ENCODE peak calls at places on chromosomes 6 and 20, in five cellular contexts. W is HCT116, U is HepG2, X is Panc1, S is H1. L is an unnamed sample.

GRCh38 chr20:17761612-17762011 is 61.8 kb downstream of the BANF2 start:
- DNase-seq in W (peak; percentile 4), U (no peak), X (no peak), S (no peak), L (no peak)

GRCh38 chr6:97394160-97394748 is 111.2 kb upstream of the MMS22L start:
- DNase-seq in W (peak; percentile 64), U (peak; percentile 65), X (peak; percentile 47), S (no peak), L (peak; percentile 20)

GRCh38 chr6:32815115-32815514 is 1.7 kb downstream of the HLA-DOB start:
- DNase-seq in W (no peak), U (no peak), X (no peak), S (no peak), L (no peak)

GRCh38 chr6:120874422-120874821 is 459.9 kb downstream of the TBC1D32 start:
- DNase-seq in W (no peak), U (no peak), X (no peak), S (no peak), L (no peak)

GRCh38 chr6:60991427-60992028 is 1294.5 kb downstream of the KHDRBS2 start:
- DNase-seq in W (no peak), U (no peak), X (no peak), S (no peak), L (no peak)

GRCh38 chr20:38806855-38807655 is 1.6 kb downstream of the PPP1R16B start:
- DNase-seq in W (no peak), U (no peak), X (no peak), S (peak; percentile 64), L (no peak)

GRCh38 chr6:165661416-165662001 is 1.5 kb downstream of the PDE10A start:
- DNase-seq in W (no peak), U (no peak), X (no peak), S (peak; percentile 65), L (no peak)

GRCh38 chr6:168574699-168575195 is 133.8 kb downstream of the SMOC2 start:
- DNase-seq in W (peak; percentile 21), U (no peak), X (no peak), S (peak; percentile 49), L (no peak)

GRCh38 chr20:43963872-43964791 is 49.5 kb downstream of the TOX2 start:
- DNase-seq in W (no peak), U (no peak), X (no peak), S (no peak), L (no peak)

GRCh38 chr6:46327769-46328168 is 157.0 kb upstream of the ENPP5 start:
- DNase-seq in W (no peak), U (no peak), X (no peak), S (no peak), L (no peak)

GRCh38 chr6:106220485-106220884 is 105.1 kb downstream of the ATG5 start:
- DNase-seq in W (no peak), U (no peak), X (no peak), S (no peak), L (peak; percentile 13)

GRCh38 chr20:37386505-37387201 is 40.7 kb downstream of the SRC start:
- DNase-seq in W (no peak), U (no peak), X (no peak), S (no peak), L (no peak)

GRCh38 chr6:105179244-105180065 is at the start of gene POPDC3:
- DNase-seq in W (no peak), U (no peak), X (no peak), S (peak; percentile 79), L (no peak)

GRCh38 chr6:137013738-137014602 is 30.8 kb downstream of the IL20RA start:
- DNase-seq in W (peak; percentile 26), U (peak; percentile 18), X (peak; percentile 15), S (no peak), L (no peak)

GRCh38 chr20:8790442-8791074 is 278.3 kb upstream of the PLCB4 start:
- DNase-seq in W (peak; percentile 24), U (peak; percentile 61), X (peak; percentile 51), S (no peak), L (no peak)

GRCh38 chr6:23980965-23981364 is 145.1 kb upstream of the NRSN1 start:
- DNase-seq in W (no peak), U (no peak), X (no peak), S (no peak), L (no peak)

GRCh38 chr6:142400495-142400894 is 98.7 kb downstream of the ADGRG6 start:
- DNase-seq in W (no peak), U (no peak), X (no peak), S (no peak), L (no peak)

GRCh38 chr6:115691433-115691832 is 369.3 kb downstream of the FRK start:
- DNase-seq in W (no peak), U (no peak), X (no peak), S (no peak), L (no peak)

GRCh38 chr6:90368001-90368400 is 71.4 kb upstream of the BACH2 start:
- DNase-seq in W (no peak), U (no peak), X (no peak), S (no peak), L (no peak)

GRCh38 chr20:37518606-37519507 is 2.2 kb upstream of the NNAT start:
- DNase-seq in W (no peak), U (no peak), X (no peak), S (no peak), L (no peak)

GRCh38 chr6:27472182-27472616 is 706 bp downstream of the ZNF184 start:
- DNase-seq in W (peak; percentile 59), U (peak; percentile 62), X (peak; percentile 85), S (no peak), L (peak; percentile 62)

GRCh38 chr20:53901064-53901463 is 169.3 kb downstream of the BCAS1 start:
- DNase-seq in W (no peak), U (no peak), X (no peak), S (no peak), L (no peak)

GRCh38 chr20:63802469-63803240 is 28.4 kb downstream of the ZBTB46 start:
- DNase-seq in W (no peak), U (no peak), X (no peak), S (no peak), L (no peak)

GRCh38 chr6:51678905-51679620 is 408.4 kb downstream of the PKHD1 start:
- DNase-seq in W (no peak), U (no peak), X (no peak), S (no peak), L (peak; percentile 19)

GRCh38 chr20:24694157-24694726 is 224.8 kb downstream of the SYNDIG1 start:
- DNase-seq in W (no peak), U (no peak), X (no peak), S (peak; percentile 27), L (no peak)

GRCh38 chr6:148441454-148441911 is 98.8 kb downstream of the SASH1 start:
- DNase-seq in W (peak; percentile 66), U (peak; percentile 35), X (peak; percentile 33), S (no peak), L (no peak)

GRCh38 chr20:2065111-2065510 is 36.5 kb upstream of the STK35 start:
- DNase-seq in W (no peak), U (no peak), X (no peak), S (no peak), L (no peak)

GRCh38 chr6:54267798-54268197 is 40.4 kb upstream of the TINAG start:
- DNase-seq in W (peak; percentile 54), U (peak; percentile 67), X (no peak), S (no peak), L (no peak)

GRCh38 chr6:35973670-35974222 is 50.7 kb downstream of the SLC26A8 start:
- DNase-seq in W (no peak), U (peak; percentile 93), X (no peak), S (no peak), L (peak; percentile 67)

DNA sequence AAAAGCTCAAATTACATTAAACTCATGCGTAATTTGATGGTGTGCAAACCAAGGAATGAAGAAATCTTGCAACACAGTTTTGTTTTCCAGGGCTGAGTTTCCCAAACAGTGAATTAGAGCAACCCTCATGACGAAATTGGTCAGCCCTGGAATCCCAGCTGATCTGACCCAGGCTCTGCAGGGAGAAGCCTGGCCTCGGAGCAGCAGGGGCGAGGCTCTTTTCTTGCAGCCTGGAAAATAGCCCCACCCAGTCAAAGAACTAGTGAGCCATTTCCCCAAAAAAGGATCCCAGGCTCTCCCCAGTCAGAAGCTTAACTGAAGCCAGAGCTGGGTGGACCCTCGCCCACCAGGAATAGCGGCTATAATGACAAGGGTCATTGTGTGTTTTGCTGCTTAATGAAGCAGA is 107.3 kb upstream of the SNX9 start:
- DNase-seq in W (no peak), U (no peak), X (no peak), S (no peak), L (no peak)
- TF ChIP-seq SIN3A in W (no peak), U (no peak), X (no peak), S (no peak), L (no peak)

GRCh38 chr6:9121551-9121950 is 686.2 kb upstream of the SLC35B3 start:
- DNase-seq in W (no peak), U (no peak), X (no peak), S (no peak), L (no peak)

GRCh38 chr6:9112548-9112947 is 677.2 kb upstream of the SLC35B3 start:
- DNase-seq in W (no peak), U (no peak), X (no peak), S (no peak), L (no peak)

DNA sequence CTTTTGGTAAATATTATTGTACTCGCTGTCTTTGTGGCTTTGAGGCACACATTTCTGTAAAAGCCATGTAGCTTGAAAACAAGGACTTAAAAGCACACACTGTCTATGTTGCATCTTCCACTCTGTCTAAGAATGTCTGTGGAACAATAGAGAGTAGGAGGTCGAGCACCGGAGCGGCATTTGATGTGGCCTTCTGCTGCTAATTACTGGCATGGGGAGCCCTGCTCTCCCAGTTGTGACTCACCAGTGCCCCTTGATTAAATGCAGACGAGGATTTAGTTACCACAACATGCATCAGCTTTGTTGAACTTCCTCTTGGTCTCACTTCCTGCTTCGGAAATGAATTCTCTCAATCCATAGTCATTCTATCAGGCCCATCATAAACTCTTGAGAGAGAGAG is 680.7 kb upstream of the SLC35B3 start:
- DNase-seq in W (no peak), U (no peak), X (no peak), S (no peak), L (no peak)
- TF ChIP-seq SIN3A in W (no peak), U (no peak), X (no peak), S (no peak), L (no peak)

DNA sequence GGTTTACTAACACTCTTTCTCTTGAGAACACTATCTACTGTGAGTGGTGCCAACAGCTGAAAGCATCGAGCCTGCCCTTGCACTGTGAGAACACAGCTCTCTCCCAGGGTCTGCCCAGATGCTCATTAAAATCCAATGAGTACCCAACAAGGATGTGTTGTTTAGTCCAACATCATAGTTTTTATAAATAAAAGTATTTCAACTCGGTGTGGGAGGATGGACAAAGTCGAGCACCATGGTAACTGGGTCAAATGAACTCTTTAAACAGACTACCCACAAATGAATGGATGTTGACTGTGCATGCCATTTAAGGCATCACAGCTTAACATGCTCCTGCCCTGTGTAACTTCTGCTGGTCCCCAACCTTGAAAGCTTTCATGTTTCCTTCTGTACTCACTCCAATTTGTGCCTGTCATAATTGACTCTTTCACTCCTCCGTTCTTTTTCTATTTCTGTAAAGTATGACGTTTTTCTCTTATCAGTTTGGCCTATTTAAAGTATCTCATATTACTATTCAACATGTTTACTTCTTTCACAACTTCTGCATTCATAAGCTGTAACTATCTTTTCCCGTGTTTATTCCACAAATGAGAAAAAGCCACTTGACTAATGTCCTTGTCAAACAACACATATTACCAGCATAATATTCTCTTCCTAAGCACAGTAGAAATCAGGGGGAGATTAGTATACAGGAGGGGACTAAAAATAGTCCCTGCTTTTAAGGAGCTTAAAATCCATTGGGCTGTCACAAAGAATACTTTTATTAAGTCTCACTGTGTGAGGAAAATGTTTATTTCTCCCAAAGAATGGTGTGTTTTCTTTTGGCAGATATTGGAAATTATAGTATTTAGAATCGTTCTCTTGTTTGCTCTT is 215.5 kb downstream of the RFPL4B start:
- DNase-seq in W (no peak), U (no peak), X (no peak), S (no peak), L (no peak)
- TF ChIP-seq SIN3A in W (no peak), U (no peak), X (no peak), S (no peak), L (no peak)

GRCh38 chr6:37994238-37994637 is 174.7 kb downstream of the ZFAND3 start:
- DNase-seq in W (no peak), U (no peak), X (no peak), S (no peak), L (no peak)
- TF ChIP-seq SIN3A in W (no peak), U (no peak), X (no peak), S (no peak), L (no peak)